ENCODE peak calls at places on chromosomes 4 and X, in ten cellular contexts. One of them, this sample, is unnamed.

GRCh38 chr4:160129439-160129838 is 1026.6 kb downstream of the RAPGEF2 start:
- DNase-seq in gastrocnemius medialis: no peak
- DNase-seq in GM13976: no peak
- DNase-seq in pancreas: no peak
- DNase-seq in retinal pigment epithelial cell: peak; percentile 69
- DNase-seq in ovary: no peak
- DNase-seq in lower lobe of right lung: no peak
- DNase-seq in IMR-90: no peak
- DNase-seq in WERI-Rb-1: no peak
- DNase-seq in upper lobe of left lung: no peak
- DNase-seq in this sample: no peak

GRCh38 chr4:140154572-140154891 is 548 bp upstream of the MAML3 start:
- DNase-seq in gastrocnemius medialis: no peak
- DNase-seq in GM13976: no peak
- DNase-seq in pancreas: no peak
- DNase-seq in retinal pigment epithelial cell: no peak
- DNase-seq in ovary: no peak
- DNase-seq in lower lobe of right lung: no peak
- DNase-seq in IMR-90: no peak
- DNase-seq in WERI-Rb-1: no peak
- DNase-seq in upper lobe of left lung: no peak
- DNase-seq in this sample: no peak

GRCh38 chr4:143407475-143407874 is 70.8 kb downstream of the GAB1 start:
- DNase-seq in gastrocnemius medialis: no peak
- DNase-seq in GM13976: no peak
- DNase-seq in pancreas: no peak
- DNase-seq in retinal pigment epithelial cell: no peak
- DNase-seq in ovary: no peak
- DNase-seq in lower lobe of right lung: no peak
- DNase-seq in IMR-90: no peak
- DNase-seq in WERI-Rb-1: no peak
- DNase-seq in upper lobe of left lung: no peak
- DNase-seq in this sample: no peak

GRCh38 chrX:54710920-54711319 is 87.1 kb downstream of the ITIH6 start:
- DNase-seq in gastrocnemius medialis: no peak
- DNase-seq in GM13976: no peak
- DNase-seq in pancreas: no peak
- DNase-seq in retinal pigment epithelial cell: no peak
- DNase-seq in ovary: no peak
- DNase-seq in lower lobe of right lung: no peak
- DNase-seq in IMR-90: no peak
- DNase-seq in WERI-Rb-1: no peak
- DNase-seq in upper lobe of left lung: no peak
- DNase-seq in this sample: no peak

GRCh38 chr4:151114986-151115385 is 15.6 kb downstream of the RPS3A start:
- DNase-seq in gastrocnemius medialis: no peak
- DNase-seq in GM13976: no peak
- DNase-seq in pancreas: no peak
- DNase-seq in retinal pigment epithelial cell: peak; percentile 58
- DNase-seq in ovary: no peak
- DNase-seq in lower lobe of right lung: no peak
- DNase-seq in IMR-90: peak; percentile 29
- DNase-seq in WERI-Rb-1: no peak
- DNase-seq in upper lobe of left lung: no peak
- DNase-seq in this sample: no peak

GRCh38 chr4:55503164-55503563 is 43.5 kb downstream of the CLOCK start:
- DNase-seq in gastrocnemius medialis: no peak
- DNase-seq in GM13976: no peak
- DNase-seq in pancreas: no peak
- DNase-seq in retinal pigment epithelial cell: no peak
- DNase-seq in ovary: no peak
- DNase-seq in lower lobe of right lung: no peak
- DNase-seq in IMR-90: peak; percentile 84
- DNase-seq in WERI-Rb-1: no peak
- DNase-seq in upper lobe of left lung: no peak
- DNase-seq in this sample: no peak

GRCh38 chrX:150841466-150842197 is 56.8 kb downstream of the CD99L2 start:
- DNase-seq in gastrocnemius medialis: no peak
- DNase-seq in GM13976: no peak
- DNase-seq in pancreas: no peak
- DNase-seq in retinal pigment epithelial cell: no peak
- DNase-seq in ovary: no peak
- DNase-seq in lower lobe of right lung: no peak
- DNase-seq in IMR-90: peak; percentile 23
- DNase-seq in WERI-Rb-1: no peak
- DNase-seq in upper lobe of left lung: no peak
- DNase-seq in this sample: no peak

GRCh38 chrX:71103110-71103983 is 3.2 kb downstream of the CXorf65 start:
- DNase-seq in gastrocnemius medialis: no peak
- DNase-seq in GM13976: peak; percentile 65
- DNase-seq in pancreas: no peak
- DNase-seq in retinal pigment epithelial cell: no peak
- DNase-seq in ovary: no peak
- DNase-seq in lower lobe of right lung: peak; percentile 46
- DNase-seq in IMR-90: no peak
- DNase-seq in WERI-Rb-1: peak; percentile 75
- DNase-seq in upper lobe of left lung: peak; percentile 37
- DNase-seq in this sample: no peak

GRCh38 chr4:114599231-114600065 is 841 bp downstream of the UGT8 start:
- DNase-seq in gastrocnemius medialis: no peak
- DNase-seq in GM13976: peak; percentile 32
- DNase-seq in pancreas: peak; percentile 31
- DNase-seq in retinal pigment epithelial cell: no peak
- DNase-seq in ovary: peak; percentile 9
- DNase-seq in lower lobe of right lung: no peak
- DNase-seq in IMR-90: no peak
- DNase-seq in WERI-Rb-1: peak; percentile 72
- DNase-seq in upper lobe of left lung: no peak
- DNase-seq in this sample: no peak

GRCh38 chr4:153622778-153623240 is 61.3 kb upstream of the TLR2 start:
- DNase-seq in gastrocnemius medialis: no peak
- DNase-seq in GM13976: no peak
- DNase-seq in pancreas: no peak
- DNase-seq in retinal pigment epithelial cell: no peak
- DNase-seq in ovary: no peak
- DNase-seq in lower lobe of right lung: no peak
- DNase-seq in IMR-90: no peak
- DNase-seq in WERI-Rb-1: no peak
- DNase-seq in upper lobe of left lung: no peak
- DNase-seq in this sample: no peak

GRCh38 chrX:153438522-153438921 is 7.3 kb downstream of the TREX2 start:
- DNase-seq in gastrocnemius medialis: no peak
- DNase-seq in GM13976: no peak
- DNase-seq in pancreas: no peak
- DNase-seq in retinal pigment epithelial cell: no peak
- DNase-seq in ovary: no peak
- DNase-seq in lower lobe of right lung: no peak
- DNase-seq in IMR-90: peak; percentile 7
- DNase-seq in WERI-Rb-1: peak; percentile 47
- DNase-seq in upper lobe of left lung: no peak
- DNase-seq in this sample: no peak

DNA sequence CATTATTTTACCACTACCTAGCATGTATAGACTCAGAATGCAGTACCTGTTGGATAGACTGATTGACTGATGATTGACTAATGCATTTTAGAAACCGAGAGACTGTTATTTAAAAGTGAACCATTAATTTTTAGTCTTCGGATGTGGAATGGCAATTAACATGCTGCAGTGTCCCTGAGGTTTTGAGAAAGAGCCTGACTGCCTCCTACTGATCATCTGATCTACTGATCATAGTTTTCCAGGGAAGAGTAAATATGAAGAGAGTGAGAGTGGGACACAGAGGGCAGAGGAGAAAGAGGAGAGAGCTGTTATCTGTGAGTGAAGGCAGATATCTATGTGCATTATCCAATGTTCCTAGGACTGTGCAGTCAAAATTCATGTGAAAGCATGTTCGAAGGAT is 764.8 kb downstream of the TRIML1 start:
- DNase-seq in gastrocnemius medialis: no peak
- DNase-seq in GM13976: no peak
- DNase-seq in pancreas: no peak
- DNase-seq in retinal pigment epithelial cell: no peak
- DNase-seq in ovary: no peak
- DNase-seq in lower lobe of right lung: no peak
- DNase-seq in IMR-90: peak; percentile 12
- DNase-seq in WERI-Rb-1: no peak
- DNase-seq in upper lobe of left lung: no peak
- DNase-seq in this sample: no peak
- TF ChIP-seq CTCF in gastrocnemius medialis: no peak
- TF ChIP-seq CTCF in GM13976: no peak
- TF ChIP-seq CTCF in pancreas: no peak
- TF ChIP-seq CTCF in retinal pigment epithelial cell: no peak
- TF ChIP-seq CTCF in ovary: no peak
- TF ChIP-seq CTCF in lower lobe of right lung: no peak
- TF ChIP-seq CTCF in IMR-90: no peak
- TF ChIP-seq CTCF in WERI-Rb-1: no peak
- TF ChIP-seq CTCF in upper lobe of left lung: no peak
- TF ChIP-seq CTCF in this sample: no peak

DNA sequence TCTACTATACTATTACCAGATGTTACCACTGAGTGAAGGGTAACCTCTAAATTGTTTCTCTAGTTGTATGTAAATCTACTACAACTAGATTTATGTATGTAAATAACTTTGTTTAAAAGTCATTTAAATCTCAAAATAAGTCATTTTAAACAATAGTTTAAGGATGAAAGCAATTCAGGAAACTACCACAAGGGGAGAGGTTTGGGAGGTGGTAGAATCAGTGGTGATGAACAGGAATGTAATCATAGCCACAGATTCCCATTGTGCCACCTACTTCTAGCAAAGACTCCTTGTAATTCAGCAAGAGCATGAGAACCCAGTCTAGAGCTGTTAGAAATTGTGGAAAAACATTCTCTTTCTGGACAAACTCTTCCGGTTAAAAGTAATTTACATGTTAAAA is 234.6 kb downstream of the SLC7A11 start:
- DNase-seq in gastrocnemius medialis: no peak
- DNase-seq in GM13976: no peak
- DNase-seq in pancreas: no peak
- DNase-seq in retinal pigment epithelial cell: no peak
- DNase-seq in ovary: no peak
- DNase-seq in lower lobe of right lung: no peak
- DNase-seq in IMR-90: no peak
- DNase-seq in WERI-Rb-1: no peak
- DNase-seq in upper lobe of left lung: no peak
- DNase-seq in this sample: no peak
- TF ChIP-seq CTCF in gastrocnemius medialis: no peak
- TF ChIP-seq CTCF in GM13976: no peak
- TF ChIP-seq CTCF in pancreas: no peak
- TF ChIP-seq CTCF in retinal pigment epithelial cell: peak; percentile 53
- TF ChIP-seq CTCF in ovary: no peak
- TF ChIP-seq CTCF in lower lobe of right lung: no peak
- TF ChIP-seq CTCF in IMR-90: peak; percentile 18
- TF ChIP-seq CTCF in WERI-Rb-1: peak; percentile 21
- TF ChIP-seq CTCF in upper lobe of left lung: no peak
- TF ChIP-seq CTCF in this sample: no peak

GRCh38 chrX:42686706-42687105 is 91.3 kb downstream of the PPP1R2C start:
- DNase-seq in gastrocnemius medialis: no peak
- DNase-seq in GM13976: no peak
- DNase-seq in pancreas: no peak
- DNase-seq in retinal pigment epithelial cell: no peak
- DNase-seq in ovary: no peak
- DNase-seq in lower lobe of right lung: no peak
- DNase-seq in IMR-90: no peak
- DNase-seq in WERI-Rb-1: no peak
- DNase-seq in upper lobe of left lung: no peak
- DNase-seq in this sample: no peak

GRCh38 chrX:42694260-42694815 is 83.6 kb downstream of the PPP1R2C start:
- DNase-seq in gastrocnemius medialis: no peak
- DNase-seq in GM13976: no peak
- DNase-seq in pancreas: no peak
- DNase-seq in retinal pigment epithelial cell: no peak
- DNase-seq in ovary: no peak
- DNase-seq in lower lobe of right lung: no peak
- DNase-seq in IMR-90: no peak
- DNase-seq in WERI-Rb-1: no peak
- DNase-seq in upper lobe of left lung: no peak
- DNase-seq in this sample: no peak

GRCh38 chrX:42695800-42696358 is 82.1 kb downstream of the PPP1R2C start:
- DNase-seq in gastrocnemius medialis: no peak
- DNase-seq in GM13976: no peak
- DNase-seq in pancreas: no peak
- DNase-seq in retinal pigment epithelial cell: no peak
- DNase-seq in ovary: no peak
- DNase-seq in lower lobe of right lung: no peak
- DNase-seq in IMR-90: no peak
- DNase-seq in WERI-Rb-1: no peak
- DNase-seq in upper lobe of left lung: no peak
- DNase-seq in this sample: no peak

GRCh38 chrX:42686296-42686695 is 91.7 kb downstream of the PPP1R2C start:
- DNase-seq in gastrocnemius medialis: no peak
- DNase-seq in GM13976: no peak
- DNase-seq in pancreas: no peak
- DNase-seq in retinal pigment epithelial cell: no peak
- DNase-seq in ovary: no peak
- DNase-seq in lower lobe of right lung: no peak
- DNase-seq in IMR-90: no peak
- DNase-seq in WERI-Rb-1: no peak
- DNase-seq in upper lobe of left lung: no peak
- DNase-seq in this sample: no peak

DNA sequence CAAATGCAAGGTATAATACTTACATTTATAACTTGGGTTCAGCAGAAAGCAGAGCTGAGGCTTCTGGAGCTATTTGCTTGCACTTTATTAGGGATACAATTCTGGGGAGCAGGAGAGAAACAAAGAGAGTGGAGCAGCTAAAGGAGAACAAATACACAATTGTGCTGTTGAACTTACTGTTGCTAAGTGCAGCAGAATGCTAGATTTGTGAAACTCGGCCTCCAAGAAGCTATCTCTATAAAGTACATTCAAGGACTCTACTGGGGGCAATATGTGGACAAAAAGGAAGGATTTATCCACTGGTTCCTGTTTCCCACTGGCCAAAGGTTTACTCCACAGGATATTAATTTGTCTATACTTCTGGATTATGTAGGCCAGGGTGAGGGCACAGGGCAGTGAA is 86.8 kb downstream of the PPP1R2C start:
- DNase-seq in gastrocnemius medialis: no peak
- DNase-seq in GM13976: no peak
- DNase-seq in pancreas: no peak
- DNase-seq in retinal pigment epithelial cell: no peak
- DNase-seq in ovary: no peak
- DNase-seq in lower lobe of right lung: no peak
- DNase-seq in IMR-90: no peak
- DNase-seq in WERI-Rb-1: no peak
- DNase-seq in upper lobe of left lung: no peak
- DNase-seq in this sample: no peak
- TF ChIP-seq CTCF in gastrocnemius medialis: no peak
- TF ChIP-seq CTCF in GM13976: no peak
- TF ChIP-seq CTCF in pancreas: no peak
- TF ChIP-seq CTCF in retinal pigment epithelial cell: no peak
- TF ChIP-seq CTCF in ovary: no peak
- TF ChIP-seq CTCF in lower lobe of right lung: no peak
- TF ChIP-seq CTCF in IMR-90: no peak
- TF ChIP-seq CTCF in WERI-Rb-1: no peak
- TF ChIP-seq CTCF in upper lobe of left lung: no peak
- TF ChIP-seq CTCF in this sample: no peak

DNA sequence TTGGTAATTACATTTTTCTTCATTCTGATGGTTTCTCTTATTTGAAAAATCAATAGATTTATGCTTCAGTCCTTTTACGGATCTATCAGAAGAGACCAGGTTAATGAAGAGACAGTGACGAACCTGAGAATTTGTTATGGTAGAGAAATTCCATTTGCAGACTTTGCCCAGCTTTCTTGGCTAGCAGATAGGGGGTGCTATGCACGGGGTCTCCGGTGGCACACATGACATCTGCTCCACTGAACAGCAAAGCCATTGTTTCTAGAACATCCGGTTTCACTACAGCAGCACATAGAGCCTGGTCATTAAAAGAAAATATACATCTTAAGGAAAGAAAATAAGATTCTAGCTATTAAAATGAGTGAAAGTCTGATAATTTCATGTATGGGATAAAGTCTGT is 85.1 kb downstream of the ARAP2 start:
- DNase-seq in gastrocnemius medialis: no peak
- DNase-seq in GM13976: no peak
- DNase-seq in pancreas: no peak
- DNase-seq in retinal pigment epithelial cell: no peak
- DNase-seq in ovary: no peak
- DNase-seq in lower lobe of right lung: no peak
- DNase-seq in IMR-90: no peak
- DNase-seq in WERI-Rb-1: peak; percentile 16
- DNase-seq in upper lobe of left lung: no peak
- DNase-seq in this sample: no peak
- TF ChIP-seq CTCF in gastrocnemius medialis: no peak
- TF ChIP-seq CTCF in GM13976: no peak
- TF ChIP-seq CTCF in pancreas: no peak
- TF ChIP-seq CTCF in retinal pigment epithelial cell: peak; percentile 26
- TF ChIP-seq CTCF in ovary: no peak
- TF ChIP-seq CTCF in lower lobe of right lung: no peak
- TF ChIP-seq CTCF in IMR-90: no peak
- TF ChIP-seq CTCF in WERI-Rb-1: peak; percentile 50
- TF ChIP-seq CTCF in upper lobe of left lung: no peak
- TF ChIP-seq CTCF in this sample: no peak